ENCODE peak calls at places on chromosomes 4 and X, in ten cellular contexts. E is uterus, T is tibial nerve, Q is A549, D is transverse colon, U is IMR-90, L is heart left ventricle, J is HepG2, C is testis, N is breast epithelium. R is an unnamed sample.

GRCh38 chrX:38275615-38276014 is 51.7 kb downstream of the RPGR start:
- DNase-seq in E (no peak), T (no peak), Q (peak; percentile 76), D (no peak), U (peak; percentile 93), L (no peak), J (peak; percentile 51), C (no peak), N (no peak), R (no peak)

GRCh38 chr4:7649411-7649740 is 214.6 kb upstream of the PSAPL1 start:
- DNase-seq in E (no peak), T (no peak), Q (no peak), D (no peak), U (no peak), L (no peak), J (no peak), C (no peak), N (no peak), R (no peak)

GRCh38 chr4:101958547-101958946 is 168.0 kb downstream of the BANK1 start:
- DNase-seq in E (no peak), T (no peak), Q (no peak), D (no peak), U (no peak), L (no peak), J (no peak), C (no peak), N (no peak), R (no peak)

GRCh38 chrX:106894978-106895452 is 8.1 kb downstream of the RIPPLY1 start:
- DNase-seq in E (peak; percentile 50), T (no peak), Q (peak; percentile 68), D (no peak), U (peak; percentile 76), L (no peak), J (peak; percentile 51), C (no peak), N (no peak), R (no peak)

GRCh38 chr4:37453004-37453360 is 208.4 kb downstream of the NWD2 start:
- DNase-seq in E (peak; percentile 75), T (no peak), Q (peak; percentile 79), D (peak; percentile 75), U (peak; percentile 48), L (peak; percentile 9), J (peak; percentile 79), C (peak; percentile 82), N (no peak), R (peak; percentile 80)

GRCh38 chr4:147730333-147730732 is 1.6 kb upstream of the ARHGAP10 start:
- DNase-seq in E (no peak), T (no peak), Q (no peak), D (no peak), U (no peak), L (no peak), J (peak; percentile 15), C (no peak), N (no peak), R (no peak)

GRCh38 chrX:49079489-49080428 is at the start of gene WDR45:
- DNase-seq in E (peak; percentile 79), T (peak; percentile 40), Q (peak; percentile 78), D (peak; percentile 78), U (peak; percentile 63), L (peak; percentile 82), J (peak; percentile 51), C (peak; percentile 82), N (peak; percentile 64), R (peak; percentile 71)

GRCh38 chr4:1015179-1015578 is 3.8 kb downstream of the FGFRL1 start:
- DNase-seq in E (no peak), T (no peak), Q (no peak), D (no peak), U (no peak), L (no peak), J (no peak), C (no peak), N (no peak), R (no peak)

GRCh38 chr4:100581337-100581736 is 63.5 kb upstream of the EMCN start:
- DNase-seq in E (no peak), T (no peak), Q (no peak), D (no peak), U (no peak), L (no peak), J (no peak), C (no peak), N (no peak), R (no peak)

GRCh38 chr4:40227284-40227683 is 30.5 kb downstream of the RHOH start:
- DNase-seq in E (no peak), T (no peak), Q (no peak), D (no peak), U (no peak), L (no peak), J (no peak), C (no peak), N (no peak), R (no peak)

GRCh38 chr4:24141836-24142235 is 252.0 kb upstream of the PPARGC1A start:
- DNase-seq in E (no peak), T (no peak), Q (no peak), D (no peak), U (no peak), L (no peak), J (no peak), C (no peak), N (no peak), R (no peak)

DNA sequence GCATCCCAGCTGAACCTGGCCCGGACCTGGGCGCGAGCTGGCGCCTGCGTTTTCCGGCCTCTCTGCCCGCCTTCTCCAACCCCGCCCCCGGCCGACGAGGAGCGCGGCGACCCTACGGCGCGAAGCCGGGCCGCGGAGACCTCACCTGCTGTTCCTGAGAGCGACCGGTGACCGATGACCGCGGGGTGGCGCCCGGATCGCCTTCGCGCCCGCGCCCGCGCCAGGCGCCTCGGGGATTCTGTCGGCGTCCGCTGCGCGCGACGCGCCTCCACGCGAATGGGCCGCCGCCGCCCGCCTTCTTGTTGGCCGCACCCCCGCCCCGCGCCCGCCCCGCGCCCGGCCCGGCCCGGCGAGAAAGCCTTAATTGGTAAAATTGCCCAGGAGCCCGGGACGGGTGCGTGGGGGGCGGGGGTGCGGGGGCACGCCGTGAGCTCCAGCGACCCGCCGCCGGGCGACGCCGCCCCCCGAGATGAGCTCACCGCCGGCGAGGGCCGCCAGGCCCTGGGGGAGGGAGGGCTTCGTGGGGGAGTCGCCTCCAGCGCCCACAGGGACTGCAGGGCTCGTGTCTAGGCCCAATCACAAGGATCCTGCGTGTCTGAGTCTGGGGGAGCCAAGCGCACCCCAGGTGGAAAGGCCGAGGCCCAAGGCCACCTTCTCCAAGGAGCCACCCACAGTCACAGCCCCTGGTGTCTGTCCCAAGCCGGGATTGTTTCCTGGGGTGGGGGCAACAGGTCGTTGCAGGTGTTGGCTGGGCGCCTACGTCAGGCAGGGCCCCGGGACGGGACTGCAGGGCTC is at the start of gene FLNA:
- DNase-seq in E (peak; percentile 82), T (no peak), Q (no peak), D (peak; percentile 58), U (no peak), L (no peak), J (no peak), C (peak; percentile 24), N (no peak), R (peak; percentile 66)
- TF ChIP-seq POLR2A in E (peak; percentile 60), T (no peak), Q (peak; percentile 7), D (no peak), U (no peak), L (no peak), J (no peak), C (no peak), N (no peak), R (no peak)

GRCh38 chrX:35890699-35891098 is 28.8 kb upstream of the CFAP47 start:
- DNase-seq in E (no peak), T (no peak), Q (peak; percentile 79), D (peak; percentile 38), U (peak; percentile 11), L (peak; percentile 6), J (peak; percentile 46), C (peak; percentile 61), N (no peak), R (peak; percentile 79)
- TF ChIP-seq CTCF in E (no peak), T (peak; percentile 27), Q (peak; percentile 39), D (no peak), U (peak; percentile 53), L (peak; percentile 52), J (peak; percentile 61), C (peak; percentile 19), N (no peak), R (peak; percentile 71)

DNA sequence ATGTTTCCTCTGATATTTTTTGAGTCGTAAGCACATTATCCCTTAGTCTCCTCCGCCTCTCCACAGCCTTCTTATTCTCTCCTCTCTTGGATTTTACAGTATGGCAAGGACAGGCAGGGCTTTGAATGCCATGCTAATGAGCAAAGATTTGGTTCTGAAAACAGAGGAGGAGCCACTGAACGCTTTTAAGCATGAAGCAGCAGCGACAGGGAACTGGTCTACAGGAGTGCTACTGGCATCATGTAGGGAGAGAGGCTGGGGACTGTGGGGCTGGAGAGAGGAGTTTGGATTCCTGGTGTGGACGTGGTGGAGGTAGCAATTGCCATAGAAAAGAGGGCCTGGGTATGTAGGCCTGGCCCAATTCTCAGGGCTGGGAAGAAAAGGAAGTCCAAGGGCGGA is 4.6 kb upstream of the CD99L2 start:
- DNase-seq in E (no peak), T (no peak), Q (no peak), D (no peak), U (no peak), L (no peak), J (no peak), C (no peak), N (no peak), R (no peak)
- H3K4me3 ChIP-seq in E (no peak overlapping the region), T (no peak overlapping the region), Q (no peak overlapping the region), D (no peak overlapping the region), U (no peak overlapping the region), L (no peak overlapping the region), J (no peak overlapping the region), C (no peak overlapping the region), N (no peak overlapping the region), R (no peak overlapping the region)

GRCh38 chr4:6279582-6280289 is 10.1 kb downstream of the WFS1 start:
- DNase-seq in E (no peak), T (no peak), Q (no peak), D (no peak), U (no peak), L (no peak), J (no peak), C (no peak), N (no peak), R (no peak)

GRCh38 chr4:6277935-6278800 is 8.5 kb downstream of the WFS1 start:
- DNase-seq in E (no peak), T (no peak), Q (no peak), D (no peak), U (peak; percentile 6), L (no peak), J (no peak), C (no peak), N (no peak), R (no peak)

GRCh38 chr4:6280365-6280996 is 10.8 kb downstream of the WFS1 start:
- DNase-seq in E (no peak), T (no peak), Q (no peak), D (no peak), U (no peak), L (no peak), J (no peak), C (no peak), N (peak; percentile 78), R (no peak)

GRCh38 chr4:6277139-6277802 is 7.6 kb downstream of the WFS1 start:
- DNase-seq in E (peak; percentile 64), T (no peak), Q (no peak), D (no peak), U (no peak), L (peak; percentile 50), J (peak; percentile 47), C (peak; percentile 91), N (no peak), R (no peak)

DNA sequence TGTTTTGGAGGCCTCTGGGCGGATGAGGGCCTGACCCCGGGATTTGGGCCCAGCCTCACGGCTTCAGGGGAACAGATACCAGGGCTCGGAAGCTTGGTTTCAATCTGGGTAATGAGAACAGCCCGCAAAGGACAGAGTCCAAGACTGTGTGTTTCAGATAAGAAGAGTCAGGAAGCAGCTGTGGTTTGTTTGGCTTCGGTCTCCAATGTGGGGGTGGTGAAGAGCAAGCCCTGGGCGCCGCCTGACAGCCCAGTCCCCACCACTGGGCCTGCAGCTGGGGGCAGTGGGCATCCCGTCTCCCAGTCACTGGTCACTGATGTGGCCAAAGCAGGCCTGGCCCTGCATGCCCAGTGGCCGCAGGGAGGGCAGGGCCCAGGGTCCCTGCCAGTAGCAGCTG is 9.1 kb downstream of the WFS1 start:
- DNase-seq in E (peak; percentile 82), T (no peak), Q (no peak), D (peak; percentile 56), U (peak; percentile 65), L (peak; percentile 73), J (peak; percentile 73), C (peak; percentile 87), N (no peak), R (peak; percentile 48)
- TF ChIP-seq POLR2A in E (no peak), T (no peak), Q (no peak), D (no peak), U (no peak), L (no peak), J (no peak), C (no peak), N (no peak), R (no peak)